ENCODE peak calls at places on chromosomes 11 and 22, in six cellular contexts. B is RWPE1; Z is islet precursor cell; G is stimulated activated CD8-positive, alpha-beta memory T cell treated with anti-CD3 and anti-CD28 coated beads, Interleukin-4, amount 100 ng/mL, for 4 hours; Q is iPS DF 6.9; L is neural progenitor cell. Y is an unnamed sample.

GRCh38 chr11:42085736-42086135 is 626.3 kb upstream of the LRRC4C start:
- DNase-seq in B (no peak), L (no peak), G (no peak), Q (no peak), Z (no peak), Y (no peak)

GRCh38 chr11:80846442-80846841 is 1405.6 kb upstream of the TENM4 start:
- DNase-seq in G (no peak), Q (no peak), Z (no peak), B (no peak), L (peak), Y (no peak)

GRCh38 chr11:114243461-114244372 is 52.5 kb upstream of the NNMT start:
- DNase-seq in B (no peak), Z (no peak), G (no peak), Q (no peak), L (no peak), Y (no peak)

GRCh38 chr11:108984548-108984947 is 319.7 kb downstream of the DDX10 start:
- DNase-seq in G (no peak), L (no peak), Q (no peak), Z (no peak), B (no peak), Y (no peak)

GRCh38 chr11:86672007-86672621 is at the start of gene ME3:
- DNase-seq in Q (no peak), Z (peak), L (peak), G (no peak), B (peak), Y (peak)

GRCh38 chr11:16195659-16196058 is 160.7 kb downstream of the SOX6 start:
- DNase-seq in B (no peak), Q (no peak), L (no peak), G (no peak), Z (peak), Y (no peak)

GRCh38 chr22:46364341-46365165 is 29.0 kb downstream of the TRMU start:
- DNase-seq in L (no peak), B (no peak), Z (no peak), Q (no peak), G (no peak), Y (no peak)

GRCh38 chr22:23212061-23213030 is 32.0 kb downstream of the BCR start:
- DNase-seq in B (no peak), Z (no peak), Q (no peak), G (no peak), L (no peak), Y (no peak)

GRCh38 chr22:27731621-27732020 is 69.9 kb downstream of the MN1 start:
- DNase-seq in Z (no peak), Q (no peak), L (no peak), B (no peak), G (no peak), Y (no peak)

GRCh38 chr11:75040167-75040770 is 51.5 kb downstream of the NEU3 start:
- DNase-seq in G (no peak), Q (no peak), L (no peak), B (no peak), Z (peak), Y (no peak)

GRCh38 chr11:10899542-10899830 is 41.6 kb upstream of the ZBED5 start:
- DNase-seq in G (no peak), B (peak), Q (no peak), Z (peak), L (no peak), Y (peak)

GRCh38 chr11:69949327-69949726 is 128.8 kb upstream of the ANO1 start:
- DNase-seq in Q (no peak), L (no peak), G (no peak), Z (peak), B (peak), Y (peak)

GRCh38 chr11:70650075-70650909 is 252.0 kb downstream of the CTTN start:
- DNase-seq in Q (peak), Z (peak), G (no peak), B (peak), L (peak), Y (peak)

GRCh38 chr22:48750826-48751440 is 1076.7 kb downstream of the BRD1 start:
- DNase-seq in L (no peak), Z (peak), G (no peak), B (no peak), Q (no peak), Y (no peak)

GRCh38 chr11:106420048-106420665 is 342.7 kb downstream of the AASDHPPT start:
- DNase-seq in G (no peak), L (no peak), Z (no peak), B (no peak), Q (no peak), Y (no peak)

GRCh38 chr11:104764718-104765045 is 133.6 kb downstream of the CASP12 start:
- DNase-seq in B (no peak), Q (no peak), G (no peak), L (no peak), Z (no peak), Y (no peak)

GRCh38 chr11:113283881-113284280 is 30.5 kb upstream of the TTC12 start:
- DNase-seq in B (no peak), Z (no peak), G (no peak), Q (no peak), L (no peak), Y (no peak)

GRCh38 chr11:60485987-60486386 is 6.6 kb upstream of the MS4A12 start:
- DNase-seq in G (no peak), Z (peak), B (peak), L (peak), Q (no peak), Y (no peak)

GRCh38 chr11:2758751-2759150 is 59.0 kb upstream of the KCNQ1OT1 start:
- DNase-seq in Q (no peak), L (no peak), Z (peak), B (no peak), G (no peak), Y (no peak)

GRCh38 chr11:1834791-1835670 is at the start of gene SYT8:
- DNase-seq in G (no peak), Q (no peak), B (no peak), L (no peak), Z (no peak), Y (no peak)

GRCh38 chr11:12719221-12719620 is 45.0 kb downstream of the TEAD1 start:
- DNase-seq in G (no peak), B (no peak), Z (peak), L (peak), Q (no peak), Y (no peak)

GRCh38 chr22:17880468-17880867 is 106.2 kb upstream of the BID start:
- DNase-seq in Q (no peak), B (no peak), Z (no peak), G (no peak), L (no peak), Y (no peak)

GRCh38 chr11:65476632-65477270 is 22.1 kb upstream of the MALAT1 start:
- DNase-seq in Q (no peak), B (peak), L (no peak), G (no peak), Z (no peak), Y (no peak)

GRCh38 chr22:50713008-50713385 is 25.0 kb upstream of the ACR start:
- DNase-seq in G (no peak), L (no peak), Z (no peak), Q (no peak), B (no peak), Y (no peak)

GRCh38 chr11:19389787-19390303 is 149.1 kb upstream of the E2F8 start:
- DNase-seq in G (no peak), Z (no peak), Q (no peak), B (no peak), L (no peak), Y (no peak)